ENCODE peak calls at places on chromosomes 5 and 9, in eight cellular contexts. One of them, this sample, is unnamed.
A peak's percentile ranks its signal among the peaks of the same experiment; 100 is the strongest.

GRCh38 chr5:181088289-181088688 is 42.7 kb downstream of the OR2V1 start:
- DNase-seq in adrenal gland: no peak
- DNase-seq in PC-3: peak; percentile 33
- DNase-seq in A673: peak; percentile 28
- DNase-seq in body of pancreas: no peak
- DNase-seq in transverse colon: no peak
- DNase-seq in DND-41: no peak
- DNase-seq in IMR-90: no peak
- DNase-seq in this sample: no peak

GRCh38 chr5:83957188-83957587 is 236.5 kb upstream of the HAPLN1 start:
- DNase-seq in DND-41: no peak
- DNase-seq in adrenal gland: no peak
- DNase-seq in A673: no peak
- DNase-seq in PC-3: peak; percentile 71
- DNase-seq in IMR-90: peak; percentile 33
- DNase-seq in transverse colon: no peak
- DNase-seq in body of pancreas: no peak
- DNase-seq in this sample: no peak

GRCh38 chr5:9829621-9830020 is 199.5 kb upstream of the TAS2R1 start:
- DNase-seq in adrenal gland: no peak
- DNase-seq in A673: no peak
- DNase-seq in body of pancreas: no peak
- DNase-seq in DND-41: no peak
- DNase-seq in IMR-90: no peak
- DNase-seq in transverse colon: no peak
- DNase-seq in PC-3: peak; percentile 21
- DNase-seq in this sample: no peak

GRCh38 chr5:88860501-88860900 is 22.5 kb downstream of the MEF2C start:
- DNase-seq in A673: no peak
- DNase-seq in DND-41: no peak
- DNase-seq in PC-3: no peak
- DNase-seq in body of pancreas: no peak
- DNase-seq in transverse colon: no peak
- DNase-seq in IMR-90: peak; percentile 27
- DNase-seq in adrenal gland: no peak
- DNase-seq in this sample: no peak

GRCh38 chr5:78547731-78548189 is 100.8 kb downstream of the LHFPL2 start:
- DNase-seq in PC-3: no peak
- DNase-seq in A673: peak; percentile 80
- DNase-seq in adrenal gland: peak; percentile 77
- DNase-seq in DND-41: no peak
- DNase-seq in body of pancreas: peak; percentile 71
- DNase-seq in IMR-90: peak; percentile 84
- DNase-seq in transverse colon: peak; percentile 55
- DNase-seq in this sample: no peak

GRCh38 chr9:98311541-98311940 is 56.1 kb upstream of the TBC1D2 start:
- DNase-seq in DND-41: no peak
- DNase-seq in body of pancreas: no peak
- DNase-seq in A673: no peak
- DNase-seq in IMR-90: no peak
- DNase-seq in adrenal gland: no peak
- DNase-seq in PC-3: no peak
- DNase-seq in transverse colon: no peak
- DNase-seq in this sample: no peak

GRCh38 chr5:17218353-17219005 is 1.0 kb downstream of the BASP1 start:
- DNase-seq in IMR-90: peak; percentile 67
- DNase-seq in adrenal gland: peak; percentile 57
- DNase-seq in A673: peak; percentile 66
- DNase-seq in DND-41: no peak
- DNase-seq in PC-3: peak; percentile 63
- DNase-seq in transverse colon: peak; percentile 43
- DNase-seq in body of pancreas: peak; percentile 35
- DNase-seq in this sample: no peak

GRCh38 chr9:2559212-2560152 is 62.1 kb upstream of the VLDLR start:
- DNase-seq in body of pancreas: peak; percentile 90
- DNase-seq in IMR-90: peak; percentile 95
- DNase-seq in A673: peak; percentile 51
- DNase-seq in transverse colon: peak; percentile 43
- DNase-seq in adrenal gland: peak; percentile 93
- DNase-seq in DND-41: no peak
- DNase-seq in PC-3: peak; percentile 57
- DNase-seq in this sample: no peak

GRCh38 chr5:172523146-172523745 is 68.9 kb upstream of the SH3PXD2B start:
- DNase-seq in DND-41: no peak
- DNase-seq in adrenal gland: peak; percentile 83
- DNase-seq in transverse colon: no peak
- DNase-seq in PC-3: no peak
- DNase-seq in A673: no peak
- DNase-seq in IMR-90: no peak
- DNase-seq in body of pancreas: peak; percentile 24
- DNase-seq in this sample: no peak

GRCh38 chr5:16819522-16820167 is 116.4 kb downstream of the MYO10 start:
- DNase-seq in A673: no peak
- DNase-seq in adrenal gland: no peak
- DNase-seq in IMR-90: peak; percentile 86
- DNase-seq in DND-41: no peak
- DNase-seq in transverse colon: no peak
- DNase-seq in body of pancreas: no peak
- DNase-seq in PC-3: no peak
- DNase-seq in this sample: no peak

GRCh38 chr5:56641635-56642255 is 173.6 kb upstream of the MAP3K1 start:
- DNase-seq in body of pancreas: no peak
- DNase-seq in adrenal gland: no peak
- DNase-seq in DND-41: no peak
- DNase-seq in transverse colon: no peak
- DNase-seq in PC-3: no peak
- DNase-seq in IMR-90: no peak
- DNase-seq in A673: no peak
- DNase-seq in this sample: no peak

DNA sequence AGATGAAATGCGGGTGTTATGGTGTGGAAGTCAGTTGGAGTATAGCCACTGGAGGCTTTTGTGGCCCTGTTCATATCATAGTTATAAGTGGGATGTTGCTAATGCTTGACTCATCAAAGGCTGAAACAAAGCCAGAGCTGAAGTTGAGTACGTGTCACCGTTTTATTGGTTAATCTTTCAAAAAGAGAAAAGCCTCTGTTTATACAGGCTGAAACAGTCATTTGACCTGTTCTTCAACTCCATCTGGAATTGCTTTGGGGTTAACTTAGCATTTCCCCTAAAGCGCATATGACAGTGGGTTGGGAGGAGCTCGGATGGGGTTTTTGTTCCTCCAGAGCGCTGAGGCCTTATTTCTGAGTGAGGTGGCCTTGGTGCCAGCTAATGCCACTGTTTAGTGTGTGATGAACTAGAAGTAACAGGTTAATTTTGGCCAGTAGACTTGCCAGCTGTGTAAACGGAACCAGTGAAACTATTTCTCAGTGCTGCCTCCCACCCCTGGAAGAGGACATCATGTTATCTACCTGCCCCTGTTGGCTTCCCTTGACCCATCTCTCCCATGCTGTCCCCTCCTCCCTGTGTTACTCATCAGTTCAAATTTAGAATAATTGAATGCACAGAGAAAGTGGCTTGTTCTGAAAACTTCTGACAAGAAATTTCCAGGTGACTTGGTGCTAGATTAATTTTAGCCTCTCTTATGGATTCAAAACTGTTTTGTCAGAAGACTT is 34.2 kb downstream of the MTAP start:
- DNase-seq in body of pancreas: no peak
- DNase-seq in adrenal gland: no peak
- DNase-seq in transverse colon: no peak
- DNase-seq in DND-41: no peak
- DNase-seq in A673: peak; percentile 30
- DNase-seq in IMR-90: peak; percentile 100
- DNase-seq in PC-3: peak; percentile 97
- DNase-seq in this sample: no peak
- H3K27ac ChIP-seq in body of pancreas: no peak overlapping the region
- H3K27ac ChIP-seq in adrenal gland: peak overlapping the region; percentile 79
- H3K27ac ChIP-seq in transverse colon: no peak overlapping the region
- H3K27ac ChIP-seq in DND-41: no peak overlapping the region
- H3K27ac ChIP-seq in A673: no peak overlapping the region
- H3K27ac ChIP-seq in IMR-90: peak overlapping the region; percentile 83
- H3K27ac ChIP-seq in PC-3: peak overlapping the region; percentile 100
- H3K27ac ChIP-seq in this sample: no peak overlapping the region

GRCh38 chr9:126861707-126862460 is 1.4 kb downstream of the ZBTB34 start:
- DNase-seq in DND-41: peak; percentile 21
- DNase-seq in IMR-90: peak; percentile 32
- DNase-seq in PC-3: peak; percentile 10
- DNase-seq in body of pancreas: no peak
- DNase-seq in transverse colon: peak; percentile 24
- DNase-seq in adrenal gland: no peak
- DNase-seq in A673: peak; percentile 50
- DNase-seq in this sample: no peak
- H3K9me3 ChIP-seq in DND-41: no peaks in the 10 kb centered on the region
- H3K9me3 ChIP-seq in IMR-90: no peaks in the 10 kb centered on the region
- H3K9me3 ChIP-seq in PC-3: no peaks in the 10 kb centered on the region
- H3K9me3 ChIP-seq in body of pancreas: no peaks in the 10 kb centered on the region
- H3K9me3 ChIP-seq in transverse colon: no peaks in the 10 kb centered on the region
- H3K9me3 ChIP-seq in adrenal gland: no peaks in the 10 kb centered on the region
- H3K9me3 ChIP-seq in A673: no peaks in the 10 kb centered on the region
- H3K9me3 ChIP-seq in this sample: no peaks in the 10 kb centered on the region

GRCh38 chr5:76402880-76403712 is at the start of gene IQGAP2:
- DNase-seq in body of pancreas: peak; percentile 83
- DNase-seq in A673: peak; percentile 90
- DNase-seq in DND-41: peak; percentile 73
- DNase-seq in PC-3: peak; percentile 27
- DNase-seq in adrenal gland: peak; percentile 77
- DNase-seq in IMR-90: peak; percentile 34
- DNase-seq in transverse colon: peak; percentile 85
- DNase-seq in this sample: peak; percentile 74

GRCh38 chr5:76404694-76405306 is 1.7 kb downstream of the IQGAP2 start:
- DNase-seq in body of pancreas: no peak
- DNase-seq in transverse colon: no peak
- DNase-seq in PC-3: no peak
- DNase-seq in adrenal gland: no peak
- DNase-seq in IMR-90: no peak
- DNase-seq in A673: no peak
- DNase-seq in DND-41: peak; percentile 28
- DNase-seq in this sample: no peak

GRCh38 chr5:76403713-76403962 is 553 bp downstream of the IQGAP2 start:
- DNase-seq in PC-3: no peak
- DNase-seq in transverse colon: no peak
- DNase-seq in IMR-90: no peak
- DNase-seq in A673: no peak
- DNase-seq in DND-41: peak; percentile 25
- DNase-seq in adrenal gland: peak; percentile 66
- DNase-seq in body of pancreas: no peak
- DNase-seq in this sample: no peak

GRCh38 chr5:76402251-76402879 is 720 bp upstream of the IQGAP2 start:
- DNase-seq in body of pancreas: peak; percentile 74
- DNase-seq in A673: peak; percentile 78
- DNase-seq in DND-41: peak; percentile 85
- DNase-seq in PC-3: no peak
- DNase-seq in adrenal gland: peak; percentile 63
- DNase-seq in transverse colon: peak; percentile 69
- DNase-seq in IMR-90: no peak
- DNase-seq in this sample: peak; percentile 81

GRCh38 chr5:76403963-76404693 is 1.0 kb downstream of the IQGAP2 start:
- DNase-seq in PC-3: no peak
- DNase-seq in transverse colon: peak; percentile 77
- DNase-seq in DND-41: no peak
- DNase-seq in adrenal gland: peak; percentile 71
- DNase-seq in A673: peak; percentile 61
- DNase-seq in body of pancreas: peak; percentile 96
- DNase-seq in IMR-90: no peak
- DNase-seq in this sample: peak; percentile 61
- H3K27ac ChIP-seq in PC-3: no peak overlapping the region
- H3K27ac ChIP-seq in transverse colon: peak overlapping the region; percentile 94
- H3K27ac ChIP-seq in DND-41: no peak overlapping the region
- H3K27ac ChIP-seq in adrenal gland: peak overlapping the region; percentile 85
- H3K27ac ChIP-seq in A673: peak overlapping the region; percentile 87
- H3K27ac ChIP-seq in body of pancreas: peak overlapping the region; percentile 95
- H3K27ac ChIP-seq in IMR-90: no peak overlapping the region
- H3K27ac ChIP-seq in this sample: peak overlapping the region; percentile 97

GRCh38 chr5:133034064-133034463 is 7.7 kb upstream of the ZCCHC10 start:
- DNase-seq in A673: no peak
- DNase-seq in PC-3: no peak
- DNase-seq in DND-41: no peak
- DNase-seq in transverse colon: no peak
- DNase-seq in body of pancreas: no peak
- DNase-seq in IMR-90: no peak
- DNase-seq in adrenal gland: no peak
- DNase-seq in this sample: no peak

GRCh38 chr5:133035224-133035623 is 8.9 kb upstream of the ZCCHC10 start:
- DNase-seq in DND-41: no peak
- DNase-seq in adrenal gland: no peak
- DNase-seq in A673: no peak
- DNase-seq in transverse colon: no peak
- DNase-seq in IMR-90: no peak
- DNase-seq in body of pancreas: no peak
- DNase-seq in PC-3: no peak
- DNase-seq in this sample: no peak

GRCh38 chr5:133030343-133031005 is 4.1 kb upstream of the ZCCHC10 start:
- DNase-seq in adrenal gland: no peak
- DNase-seq in DND-41: no peak
- DNase-seq in PC-3: no peak
- DNase-seq in A673: no peak
- DNase-seq in IMR-90: no peak
- DNase-seq in transverse colon: no peak
- DNase-seq in body of pancreas: no peak
- DNase-seq in this sample: no peak

GRCh38 chr5:133029321-133029720 is 3.0 kb upstream of the ZCCHC10 start:
- DNase-seq in PC-3: no peak
- DNase-seq in body of pancreas: no peak
- DNase-seq in adrenal gland: no peak
- DNase-seq in IMR-90: no peak
- DNase-seq in DND-41: no peak
- DNase-seq in A673: no peak
- DNase-seq in transverse colon: no peak
- DNase-seq in this sample: no peak

GRCh38 chr5:133032852-133033742 is 6.7 kb upstream of the ZCCHC10 start:
- DNase-seq in transverse colon: no peak
- DNase-seq in A673: no peak
- DNase-seq in PC-3: no peak
- DNase-seq in IMR-90: no peak
- DNase-seq in adrenal gland: no peak
- DNase-seq in body of pancreas: peak; percentile 9
- DNase-seq in DND-41: peak; percentile 19
- DNase-seq in this sample: no peak
- H3K9me3 ChIP-seq in transverse colon: no peaks in the 10 kb centered on the region
- H3K9me3 ChIP-seq in A673: no peaks in the 10 kb centered on the region
- H3K9me3 ChIP-seq in PC-3: no peaks in the 10 kb centered on the region
- H3K9me3 ChIP-seq in IMR-90: no peaks in the 10 kb centered on the region
- H3K9me3 ChIP-seq in adrenal gland: no peaks in the 10 kb centered on the region
- H3K9me3 ChIP-seq in body of pancreas: no peaks in the 10 kb centered on the region
- H3K9me3 ChIP-seq in DND-41: no peaks in the 10 kb centered on the region
- H3K9me3 ChIP-seq in this sample: no peaks in the 10 kb centered on the region

DNA sequence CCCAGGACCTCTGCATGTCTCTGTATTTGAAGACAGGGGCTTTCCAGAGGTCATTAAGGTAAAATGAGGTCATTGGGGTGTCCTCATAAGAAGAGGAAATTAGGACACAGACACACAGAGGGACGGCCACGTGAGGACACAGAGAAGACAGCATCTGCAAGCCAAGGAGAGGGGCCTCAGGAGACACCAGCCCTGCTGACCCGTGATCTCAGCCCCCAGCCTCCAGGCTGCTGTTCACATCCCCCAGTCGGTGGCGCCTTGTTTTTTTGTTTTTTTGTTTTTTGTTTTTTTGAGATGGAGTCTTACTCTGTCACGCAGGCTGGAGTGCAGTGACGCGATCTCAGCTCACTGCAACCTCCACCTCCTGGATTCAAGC is 1.1 kb upstream of the CCDC183 start:
- DNase-seq in body of pancreas: no peak
- DNase-seq in transverse colon: no peak
- DNase-seq in IMR-90: no peak
- DNase-seq in A673: no peak
- DNase-seq in DND-41: no peak
- DNase-seq in PC-3: no peak
- DNase-seq in adrenal gland: no peak
- DNase-seq in this sample: no peak
- H3K27ac ChIP-seq in body of pancreas: no peak overlapping the region
- H3K27ac ChIP-seq in transverse colon: no peak overlapping the region
- H3K27ac ChIP-seq in IMR-90: no peak overlapping the region
- H3K27ac ChIP-seq in A673: no peak overlapping the region
- H3K27ac ChIP-seq in DND-41: no peak overlapping the region
- H3K27ac ChIP-seq in PC-3: no peak overlapping the region
- H3K27ac ChIP-seq in adrenal gland: no peak overlapping the region
- H3K27ac ChIP-seq in this sample: no peak overlapping the region